ENCODE peak calls at places on chromosomes 11 and 22, in five cellular contexts. D is T-helper 1 cell, J is HAP-1, L is cardiac fibroblast, P is T-cell. V is an unnamed sample.

GRCh38 chr11:110522456-110522855 is 92.7 kb downstream of the FDX1 start:
- DNase-seq in D (no peak), J (no peak), L (no peak), P (no peak), V (no peak)

GRCh38 chr11:75303544-75304224 is 47.8 kb downstream of the ARRB1 start:
- DNase-seq in D (no peak), J (no peak), L (no peak), P (no peak), V (no peak)

GRCh38 chr11:35035894-35036408 is 103.0 kb upstream of the CD44 start:
- DNase-seq in D (no peak), J (no peak), L (peak), P (no peak), V (peak)

GRCh38 chr11:63985812-63986155 is 454 bp upstream of the OTUB1 start:
- DNase-seq in D (peak), J (peak), L (no peak), P (peak), V (peak)

GRCh38 chr11:67999201-67999629 is 4.7 kb downstream of the UNC93B1 start:
- DNase-seq in D (no peak), J (no peak), L (no peak), P (no peak), V (no peak)

GRCh38 chr11:1221848-1222311 is 986 bp upstream of the MUC5B start:
- DNase-seq in D (peak), J (no peak), L (no peak), P (no peak), V (no peak)

GRCh38 chr22:38236786-38237185 is 35.0 kb downstream of the MAFF start:
- DNase-seq in D (no peak), J (no peak), L (no peak), P (no peak), V (no peak)

GRCh38 chr11:1762537-1763302 is 1.0 kb downstream of the CTSD start:
- DNase-seq in D (no peak), J (peak), L (no peak), P (no peak), V (peak)

GRCh38 chr11:103170865-103171264 is 61.6 kb downstream of the DYNC2H1 start:
- DNase-seq in D (no peak), J (no peak), L (peak), P (no peak), V (peak)